ENCODE peak calls at places on chromosomes 11 and 22, in eight cellular contexts. X is cardiac fibroblast; Q is CD8-positive, alpha-beta T cell; Z is colonic mucosa; Y is astrocyte of the cerebellum; U is adrenal gland; H is aorta; T is fibroblast of pulmonary artery. A is an unnamed sample.

GRCh38 chr11:87602776-87603175 is 565.0 kb downstream of the TMEM135 start:
- DNase-seq in X (no peak), Q (no peak), Z (no peak), U (no peak), T (no peak), Y (no peak), H (no peak), A (no peak)

GRCh38 chr11:118401880-118402590 is 629 bp downstream of the ATP5MG start:
- DNase-seq in U (peak), Q (no peak), Z (no peak), H (no peak), T (peak), Y (peak), X (peak), A (no peak)

GRCh38 chr11:2535673-2536439 is 91.0 kb downstream of the KCNQ1 start:
- DNase-seq in T (no peak), Y (no peak), U (no peak), H (peak), Q (no peak), X (no peak), Z (no peak), A (no peak)

GRCh38 chr11:11884774-11885481 is 43.2 kb downstream of the USP47 start:
- DNase-seq in Q (no peak), U (no peak), Z (no peak), H (no peak), Y (no peak), X (no peak), T (no peak), A (no peak)

GRCh38 chr11:8317164-8317563 is 53.5 kb upstream of the LMO1 start:
- DNase-seq in Z (no peak), X (peak), T (peak), U (peak), Y (no peak), H (no peak), Q (no peak), A (no peak)

GRCh38 chr11:4092031-4092430 is 2.6 kb upstream of the RRM1 start:
- DNase-seq in Y (no peak), H (no peak), X (no peak), T (no peak), U (no peak), Q (peak), Z (no peak), A (peak)

GRCh38 chr11:116231540-116231939 is 541.2 kb downstream of the BUD13 start:
- DNase-seq in Y (no peak), T (no peak), H (no peak), Z (no peak), Q (no peak), X (no peak), U (no peak), A (no peak)

GRCh38 chr11:82047200-82047599 is 686.5 kb downstream of the FAM181B start:
- DNase-seq in H (no peak), Y (no peak), X (no peak), U (no peak), Q (no peak), Z (no peak), T (no peak), A (no peak)

GRCh38 chr11:117606807-117607206 is 190.2 kb downstream of the DSCAML1 start:
- DNase-seq in Y (no peak), U (no peak), X (no peak), H (no peak), T (no peak), Z (no peak), Q (no peak), A (no peak)

GRCh38 chr22:25199726-25200520 is at the start of gene CRYBB3:
- DNase-seq in T (no peak), X (no peak), U (no peak), Y (no peak), Q (no peak), H (no peak), Z (no peak), A (no peak)

GRCh38 chr11:9861860-9862725 is 198.2 kb downstream of the SWAP70 start:
- DNase-seq in H (no peak), Z (peak), Y (peak), X (peak), U (peak), Q (no peak), T (peak), A (peak)

GRCh38 chr11:127000991-127001390 is 421 bp upstream of the KIRREL3 start:
- DNase-seq in Y (no peak), Q (no peak), U (no peak), Z (no peak), T (no peak), X (no peak), H (no peak), A (no peak)

GRCh38 chr11:10118830-10119229 is 175.2 kb downstream of the SBF2 start:
- DNase-seq in Q (no peak), Z (no peak), U (no peak), H (no peak), X (peak), T (peak), Y (no peak), A (no peak)

GRCh38 chr11:67437082-67437821 is at the start of gene PTPRCAP:
- DNase-seq in U (no peak), Y (no peak), Z (no peak), Q (peak), T (no peak), H (peak), X (no peak), A (peak)

GRCh38 chr11:82855616-82856015 is 44.6 kb downstream of the PRCP start:
- DNase-seq in H (no peak), U (no peak), X (no peak), T (no peak), Z (no peak), Q (no peak), Y (no peak), A (no peak)

GRCh38 chr22:44587911-44588310 is 89.9 kb upstream of the RTL6 start:
- DNase-seq in U (no peak), X (no peak), Y (no peak), T (no peak), H (peak), Z (no peak), Q (no peak), A (no peak)

GRCh38 chr22:35587447-35587870 is 29.7 kb downstream of the MB start:
- DNase-seq in U (no peak), Y (no peak), Z (no peak), T (no peak), Q (no peak), H (peak), X (peak), A (no peak)

GRCh38 chr11:123754101-123754568 is at the start of gene OR6X1:
- DNase-seq in Q (no peak), T (no peak), H (no peak), Z (no peak), X (no peak), Y (no peak), U (no peak), A (no peak)

GRCh38 chr11:127693686-127694085 is 693.1 kb upstream of the KIRREL3 start:
- DNase-seq in Y (no peak), H (no peak), U (no peak), X (no peak), T (no peak), Q (no peak), Z (no peak), A (no peak)

GRCh38 chr11:496834-497564 is 10.0 kb downstream of the RNH1 start:
- DNase-seq in U (peak), Q (no peak), H (peak), Z (no peak), Y (no peak), T (no peak), X (no peak), A (no peak)

GRCh38 chr11:20112291-20113146 is 47.8 kb downstream of the DBX1 start:
- DNase-seq in Y (peak), U (peak), H (peak), T (peak), Q (no peak), Z (peak), X (peak), A (no peak)

GRCh38 chr11:129247129-129247528 is 55.0 kb upstream of the ARHGAP32 start:
- DNase-seq in Q (no peak), X (no peak), Z (no peak), H (no peak), Y (no peak), T (no peak), U (no peak), A (peak)

GRCh38 chr11:69005183-69005630 is 7.8 kb downstream of the MRGPRF start:
- DNase-seq in Z (no peak), Q (no peak), U (no peak), T (no peak), Y (no peak), H (no peak), X (no peak), A (no peak)

GRCh38 chr11:131867457-131868257 is 497.2 kb downstream of the NTM start:
- DNase-seq in Y (peak), T (peak), Q (no peak), U (peak), X (peak), Z (peak), H (peak), A (no peak)

GRCh38 chr22:33426451-33426850 is 368.3 kb upstream of the SYN3 start:
- DNase-seq in Q (no peak), X (peak), H (no peak), Y (peak), Z (no peak), U (no peak), T (no peak), A (no peak)

GRCh38 chr11:14248577-14248976 is 110.4 kb downstream of the RRAS2 start:
- DNase-seq in Y (no peak), X (no peak), U (no peak), Q (peak), T (no peak), Z (no peak), H (no peak), A (no peak)

GRCh38 chr11:43693731-43694130 is 13.2 kb downstream of the HSD17B12 start:
- DNase-seq in T (no peak), Y (no peak), U (no peak), H (no peak), Q (no peak), X (no peak), Z (no peak), A (no peak)
- H3K4me3 ChIP-seq in T (no peak), Y (no peak), U (no peak), H (no peak), Q (no peak), X (no peak), Z (no peak), A (no peak)

DNA sequence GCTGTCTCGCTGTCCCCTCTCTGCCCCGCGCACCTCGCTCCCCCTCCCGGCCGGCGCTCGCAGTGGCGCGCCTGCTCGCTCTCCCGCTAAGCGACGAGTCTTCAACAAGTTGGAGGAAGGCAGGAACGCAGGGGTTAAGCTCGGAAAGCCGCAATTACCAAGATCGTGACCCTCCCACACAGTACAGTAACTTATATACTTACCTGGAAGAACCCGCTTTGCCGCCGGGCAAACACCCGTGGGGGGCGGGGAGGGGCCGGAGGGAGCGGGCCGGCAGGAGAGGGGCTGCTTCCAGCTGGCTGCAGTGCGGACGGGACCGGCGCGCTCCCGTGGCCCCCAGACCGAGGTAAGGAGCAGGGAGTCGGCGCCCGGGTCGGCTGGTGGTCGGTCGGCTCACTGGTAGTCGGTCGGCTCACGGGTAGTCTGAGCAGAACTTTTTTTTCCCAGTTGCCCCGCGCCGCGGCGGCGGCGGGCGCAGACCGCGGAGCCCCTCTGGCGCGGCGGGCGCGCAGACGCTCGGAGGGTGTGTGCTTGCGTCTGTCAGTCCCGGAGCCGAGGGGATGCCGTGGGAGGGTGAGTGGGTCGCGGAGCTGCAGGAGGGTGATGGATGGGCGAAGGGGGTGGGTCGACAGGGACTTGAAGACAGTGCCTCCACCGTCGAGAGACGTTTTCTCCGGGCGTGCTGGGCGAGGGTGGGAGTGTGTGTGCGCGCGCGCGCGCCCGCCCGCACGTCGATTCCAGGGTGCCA is 101.2 kb upstream of the HSD17B12 start:
- DNase-seq in T (peak), Q (peak), X (peak), H (no peak), Y (no peak), Z (no peak), U (no peak), A (peak)
- H3K4me3 ChIP-seq in T (peak), Q (peak), X (peak), H (peak), Y (peak), Z (peak), U (peak), A (peak)

DNA sequence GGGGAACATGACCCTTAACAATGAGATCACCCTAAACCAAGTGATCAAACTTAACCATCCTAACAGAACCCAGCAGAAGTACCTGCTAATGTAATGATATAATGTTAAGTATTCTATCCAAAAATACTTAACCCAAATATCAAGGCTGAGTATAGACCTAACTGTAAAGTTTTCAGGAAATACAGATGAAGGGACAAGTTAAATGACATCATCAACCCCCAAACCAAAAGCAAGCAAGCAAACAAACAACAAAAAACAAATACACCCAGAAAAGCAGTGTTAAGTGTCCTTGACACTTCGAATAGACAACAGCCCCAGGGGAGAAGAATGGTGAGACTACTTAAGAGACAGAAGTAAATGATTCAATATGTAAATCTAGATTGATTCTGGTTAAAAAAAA is 2.7 kb downstream of the CSTF3 start:
- DNase-seq in Q (no peak), X (no peak), Z (no peak), H (no peak), U (no peak), Y (no peak), T (no peak), A (no peak)
- H3K4me3 ChIP-seq in Q (no peak), X (no peak), Z (no peak), H (no peak), U (no peak), Y (no peak), T (no peak), A (no peak)

GRCh38 chr11:96241351-96241841 is 101.6 kb downstream of the MAML2 start:
- DNase-seq in T (no peak), U (no peak), Q (no peak), Z (peak), Y (no peak), X (no peak), H (no peak), A (no peak)
- H3K4me3 ChIP-seq in T (no peak), U (no peak), Q (no peak), Z (no peak), Y (no peak), X (no peak), H (no peak), A (no peak)

GRCh38 chr22:46580940-46581579 is 39.1 kb upstream of the GRAMD4 start:
- DNase-seq in U (no peak), Z (no peak), Q (no peak), Y (no peak), T (no peak), H (no peak), X (no peak), A (no peak)

GRCh38 chr22:46579751-46580449 is 40.3 kb upstream of the GRAMD4 start:
- DNase-seq in X (no peak), Z (no peak), H (peak), T (no peak), U (no peak), Y (no peak), Q (no peak), A (no peak)

GRCh38 chr22:46578251-46578823 is 40.9 kb upstream of the CELSR1 start:
- DNase-seq in Z (no peak), U (peak), H (peak), X (no peak), Y (no peak), T (no peak), Q (no peak), A (no peak)

GRCh38 chr22:46577361-46578249 is 40.2 kb upstream of the CELSR1 start:
- DNase-seq in U (no peak), Y (no peak), Z (no peak), H (peak), Q (no peak), X (no peak), T (no peak), A (no peak)

DNA sequence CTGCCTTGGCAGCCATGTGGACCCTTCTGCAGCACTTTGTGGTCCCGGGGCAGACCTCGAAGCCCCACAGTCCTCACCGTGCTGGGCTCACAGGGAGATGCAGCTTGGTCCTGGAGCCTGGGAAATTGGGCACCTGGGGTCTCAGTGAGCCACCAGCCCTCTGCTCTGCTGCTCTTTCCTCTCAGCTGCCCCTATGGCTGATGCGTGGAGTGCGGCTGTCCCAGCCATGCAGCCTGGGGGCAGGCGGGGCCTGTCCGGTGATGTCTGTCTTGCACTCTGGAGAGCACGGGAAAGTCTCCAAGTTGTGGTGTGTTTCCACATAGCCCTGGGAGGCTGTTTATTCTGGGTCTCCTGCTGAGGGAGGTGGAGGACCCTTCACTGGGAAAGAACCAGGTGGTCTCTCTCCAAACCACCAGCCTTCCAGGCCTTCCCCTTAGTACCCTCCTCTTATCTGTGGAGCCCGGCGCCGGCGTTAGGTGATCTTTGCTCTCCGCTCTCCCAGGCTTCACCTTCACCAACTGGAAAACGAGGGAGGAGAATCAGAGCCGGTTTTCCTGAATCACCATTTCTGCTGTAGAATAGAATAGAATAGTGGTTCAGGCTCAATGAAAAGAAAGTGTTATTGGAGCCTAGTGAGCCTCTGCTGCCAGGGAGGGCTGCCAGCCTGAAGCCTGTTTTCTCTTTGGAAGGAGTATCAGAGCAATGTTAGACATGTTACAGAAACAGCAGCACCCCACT is 41.2 kb upstream of the GRAMD4 start:
- DNase-seq in H (peak), Y (peak), U (peak), T (peak), X (peak), Z (peak), Q (no peak), A (no peak)
- H3K4me3 ChIP-seq in H (no peak), Y (peak), U (peak), T (no peak), X (no peak), Z (peak), Q (no peak), A (no peak)

DNA sequence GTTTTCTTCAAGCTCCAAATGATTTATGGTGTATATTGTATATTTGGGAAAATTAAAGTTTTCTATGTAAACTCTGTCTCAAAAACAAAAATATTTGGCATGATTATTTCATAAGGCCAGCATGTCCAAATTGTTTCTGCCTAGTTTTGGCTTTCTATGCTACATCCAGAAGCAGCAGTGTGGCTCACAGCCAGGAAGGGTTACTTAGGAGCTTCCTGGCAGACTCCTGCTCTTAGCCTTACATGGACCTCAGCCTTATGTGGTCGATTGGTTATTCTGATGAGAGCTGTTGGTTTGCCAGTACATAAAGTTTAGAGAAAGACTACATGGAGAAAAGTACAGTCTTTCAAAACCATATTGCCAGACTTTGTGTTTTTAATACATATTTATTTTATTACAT is 297.7 kb upstream of the FAT3 start:
- DNase-seq in H (peak), Y (peak), Z (no peak), Q (no peak), T (peak), X (peak), U (peak), A (no peak)
- H3K4me3 ChIP-seq in H (no peak), Y (no peak), Z (no peak), Q (no peak), T (no peak), X (no peak), U (no peak), A (no peak)

DNA sequence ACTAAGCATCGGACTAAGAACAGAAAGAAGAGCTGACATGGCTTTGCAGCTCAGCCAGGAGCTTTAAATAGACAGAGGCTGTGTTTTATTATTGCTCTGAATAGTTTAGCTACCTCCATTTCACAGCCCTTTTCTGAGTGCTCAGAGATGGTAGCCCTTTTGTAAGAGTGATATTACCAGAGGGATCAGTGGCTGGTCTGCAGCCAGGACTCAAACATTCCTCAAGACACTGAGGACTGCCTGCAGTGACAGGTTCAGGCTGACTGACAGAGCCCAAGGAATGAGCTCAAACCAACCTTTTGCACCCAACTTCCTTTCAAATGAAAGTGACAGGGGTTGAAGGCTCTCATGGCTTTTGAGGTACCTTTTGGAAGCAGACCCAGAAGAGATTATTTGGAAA is 189.0 kb downstream of the DDX10 start:
- DNase-seq in Z (no peak), X (peak), Y (no peak), Q (no peak), H (no peak), U (no peak), T (no peak), A (peak)
- H3K4me3 ChIP-seq in Z (no peak), X (no peak), Y (no peak), Q (peak), H (no peak), U (peak), T (peak), A (peak)